ENCODE peak calls at places on chromosomes 6 and 20, in seven cellular contexts. B is iris pigment epithelial cell, W is putamen, P is NCI-H2081, R is ELF-1, F is right cardiac atrium, C is activated T-cell treated with anti-CD3 and anti-CD28 coated beads for 4 hours. O is an unnamed sample.

GRCh38 chr6:107661291-107661690 is 162.8 kb downstream of the SCML4 start:
- DNase-seq in B (no peak), W (no peak), P (no peak), R (no peak), F (no peak), C (no peak), O (no peak)

GRCh38 chr6:43736211-43736786 is 33.7 kb upstream of the VEGFA start:
- DNase-seq in B (no peak), W (no peak), P (no peak), R (no peak), F (no peak), C (no peak), O (no peak)

GRCh38 chr6:50543666-50544065 is 169.7 kb upstream of the TFAP2D start:
- DNase-seq in B (no peak), W (no peak), P (no peak), R (no peak), F (no peak), C (no peak), O (no peak)

GRCh38 chr6:30876039-30876730 is 8.1 kb upstream of the DDR1 start:
- DNase-seq in B (peak; percentile 93), W (no peak), P (no peak), R (no peak), F (no peak), C (no peak), O (no peak)

GRCh38 chr6:18216411-18216810 is 47.9 kb downstream of the DEK start:
- DNase-seq in B (peak; percentile 94), W (no peak), P (no peak), R (no peak), F (no peak), C (no peak), O (no peak)

GRCh38 chr20:10795286-10796026 is 121.7 kb upstream of the JAG1 start:
- DNase-seq in B (no peak), W (no peak), P (no peak), R (peak; percentile 36), F (no peak), C (no peak), O (no peak)

GRCh38 chr6:170265655-170266054 is 25.2 kb downstream of the DLL1 start:
- DNase-seq in B (no peak), W (peak; percentile 76), P (peak; percentile 80), R (no peak), F (peak; percentile 94), C (no peak), O (no peak)

GRCh38 chr6:66054967-66055366 is 347.9 kb upstream of the EYS start:
- DNase-seq in B (no peak), W (no peak), P (no peak), R (no peak), F (no peak), C (no peak), O (no peak)

GRCh38 chr20:46803446-46804020 is 91.1 kb upstream of the EYA2 start:
- DNase-seq in B (no peak), W (no peak), P (no peak), R (no peak), F (no peak), C (no peak), O (no peak)

GRCh38 chr6:98633886-98634285 is 200.5 kb upstream of the POU3F2 start:
- DNase-seq in B (no peak), W (no peak), P (no peak), R (no peak), F (no peak), C (no peak), O (no peak)

GRCh38 chr6:158231551-158232444 is 63.6 kb downstream of the GTF2H5 start:
- DNase-seq in B (peak; percentile 59), W (peak; percentile 77), P (peak; percentile 59), R (peak; percentile 70), F (peak; percentile 90), C (peak; percentile 61), O (peak; percentile 74)

GRCh38 chr20:6588296-6588695 is 179.2 kb upstream of the BMP2 start:
- DNase-seq in B (peak; percentile 59), W (no peak), P (peak; percentile 39), R (no peak), F (peak; percentile 58), C (no peak), O (no peak)

GRCh38 chr20:46512943-46513844 is at the start of gene ZNF334:
- DNase-seq in B (peak; percentile 36), W (peak; percentile 77), P (peak; percentile 87), R (peak; percentile 91), F (peak; percentile 86), C (no peak), O (no peak)

GRCh38 chr20:25361287-25361683 is 29.4 kb downstream of the ABHD12 start:
- DNase-seq in B (no peak), W (no peak), P (no peak), R (no peak), F (no peak), C (no peak), O (no peak)

GRCh38 chr6:71889366-71889765 is 3.0 kb downstream of the RIMS1 start:
- DNase-seq in B (no peak), W (no peak), P (no peak), R (no peak), F (no peak), C (no peak), O (no peak)

GRCh38 chr6:149851461-149851860 is 12.7 kb downstream of the LRP11 start:
- DNase-seq in B (peak; percentile 85), W (no peak), P (no peak), R (no peak), F (no peak), C (no peak), O (no peak)

GRCh38 chr6:37048851-37049734 is 43.6 kb downstream of the FGD2 start:
- DNase-seq in B (peak; percentile 93), W (no peak), P (no peak), R (no peak), F (peak; percentile 70), C (peak; percentile 63), O (peak; percentile 68)

GRCh38 chr6:26389349-26389799 is 6.5 kb downstream of the BTN2A2 start:
- DNase-seq in B (peak; percentile 61), W (no peak), P (no peak), R (peak; percentile 24), F (no peak), C (no peak), O (no peak)

GRCh38 chr20:56867128-56867527 is 238.0 kb downstream of the TFAP2C start:
- DNase-seq in B (no peak), W (no peak), P (no peak), R (peak; percentile 47), F (no peak), C (no peak), O (no peak)

GRCh38 chr6:37353761-37354525 is at the start of gene RNF8:
- DNase-seq in B (peak; percentile 88), W (peak; percentile 83), P (peak; percentile 89), R (peak; percentile 95), F (peak; percentile 98), C (peak; percentile 79), O (peak; percentile 91)

GRCh38 chr20:33539129-33539528 is 49.2 kb downstream of the CBFA2T2 start:
- DNase-seq in B (peak; percentile 90), W (no peak), P (no peak), R (no peak), F (no peak), C (no peak), O (no peak)

GRCh38 chr20:22577515-22578220 is 6.7 kb downstream of the FOXA2 start:
- DNase-seq in B (no peak), W (no peak), P (peak; percentile 65), R (peak; percentile 68), F (no peak), C (no peak), O (no peak)

GRCh38 chr20:22924949-22925612 is 110.0 kb upstream of the SSTR4 start:
- DNase-seq in B (no peak), W (no peak), P (no peak), R (no peak), F (no peak), C (no peak), O (no peak)

GRCh38 chr6:35302604-35303218 is 5.1 kb downstream of the DEF6 start:
- DNase-seq in B (peak; percentile 27), W (no peak), P (no peak), R (peak; percentile 34), F (peak; percentile 77), C (peak; percentile 81), O (peak; percentile 87)

GRCh38 chr20:14142171-14142570 is 146.9 kb downstream of the MACROD2 start:
- DNase-seq in B (peak; percentile 47), W (peak; percentile 19), P (peak; percentile 85), R (peak; percentile 87), F (no peak), C (no peak), O (no peak)

GRCh38 chr6:116680880-116681672 is at the start of gene KPNA5:
- DNase-seq in B (peak; percentile 95), W (peak; percentile 92), P (peak; percentile 90), R (peak; percentile 97), F (peak; percentile 97), C (peak; percentile 86), O (peak; percentile 91)

O was measured in CD8-positive, alpha-beta memory T cell.